ENCODE peak calls at places on chromosomes 11 and 22, in six cellular contexts. W, V, S, B, X and A are unnamed samples.
A peak's percentile ranks its signal among the peaks of the same experiment; 100 is the strongest.

GRCh38 chr11:126282361-126282741 is 542 bp upstream of the TIRAP start:
- DNase-seq in S (peak; percentile 19), V (peak; percentile 7), X (peak; percentile 45), W (peak; percentile 66), B (no peak), A (no peak)

GRCh38 chr22:24444251-24444650 is 16.9 kb downstream of the ADORA2A start:
- DNase-seq in S (no peak), X (no peak), B (peak; percentile 26), V (no peak), W (no peak), A (no peak)

GRCh38 chr22:36155702-36156101 is 4.9 kb downstream of the APOL3 start:
- DNase-seq in X (peak; percentile 36), B (peak; percentile 87), W (peak; percentile 32), S (no peak), V (no peak), A (no peak)

GRCh38 chr22:31087744-31088215 is 6.7 kb downstream of the SMTN start:
- DNase-seq in B (no peak), V (no peak), S (no peak), X (no peak), W (no peak), A (no peak)

GRCh38 chr11:92409347-92409746 is 184.7 kb downstream of the FAT3 start:
- DNase-seq in V (no peak), B (no peak), S (no peak), X (no peak), W (no peak), A (no peak)

GRCh38 chr22:19888131-19888746 is 33.6 kb upstream of the GNB1L start:
- DNase-seq in W (no peak), B (peak; percentile 65), V (no peak), S (no peak), X (peak; percentile 2), A (no peak)

GRCh38 chr22:30325065-30325720 is 1.5 kb downstream of the TBC1D10A start:
- DNase-seq in W (peak; percentile 82), V (peak; percentile 77), X (no peak), B (no peak), S (no peak), A (no peak)

GRCh38 chr11:86800076-86800955 is at the start of gene PRSS23:
- DNase-seq in X (peak; percentile 37), V (peak; percentile 73), S (no peak), B (peak; percentile 93), W (peak; percentile 54), A (no peak)

GRCh38 chr11:86160546-86161149 is 83.9 kb upstream of the EED start:
- DNase-seq in W (peak; percentile 40), B (no peak), S (no peak), X (no peak), V (no peak), A (no peak)

GRCh38 chr11:112871909-112872511 is 89.2 kb upstream of the NCAM1 start:
- DNase-seq in V (no peak), S (no peak), B (no peak), W (no peak), X (no peak), A (no peak)

GRCh38 chr22:24153353-24153752 is 27.9 kb upstream of the SUSD2 start:
- DNase-seq in W (peak; percentile 36), B (no peak), V (no peak), S (peak; percentile 39), X (no peak), A (no peak)

GRCh38 chr22:49992921-49993648 is 19.5 kb downstream of the IL17REL start:
- DNase-seq in V (peak; percentile 49), S (peak; percentile 59), X (peak; percentile 89), B (peak; percentile 86), W (peak; percentile 64), A (peak; percentile 69)

GRCh38 chr22:37211075-37211852 is 1.0 kb downstream of the SSTR3 start:
- DNase-seq in B (peak; percentile 41), W (no peak), V (no peak), S (no peak), X (peak; percentile 70), A (no peak)